ENCODE peak calls at places on chromosome 18, in nine cellular contexts. B, K, I, V, H, M, C, E and A are unnamed samples.

GRCh38 chr18:71831039-71831438 is 713.1 kb downstream of the CBLN2 start:
- DNase-seq in C (peak), K (no peak), H (no peak), M (no peak), V (no peak), E (no peak), B (no peak), I (no peak), A (no peak)

GRCh38 chr18:57269756-57270534 is 82.4 kb upstream of the ST8SIA3 start:
- DNase-seq in E (no peak), B (no peak), H (no peak), C (no peak), I (no peak), V (no peak), K (no peak), M (no peak), A (no peak)

GRCh38 chr18:31658670-31659573 is 25.5 kb downstream of the B4GALT6 start:
- DNase-seq in V (no peak), M (no peak), I (no peak), H (no peak), K (no peak), C (no peak), E (no peak), B (no peak), A (peak)

GRCh38 chr18:53764086-53764485 is 460.4 kb downstream of the MBD2 start:
- DNase-seq in C (no peak), K (no peak), E (no peak), M (no peak), H (no peak), V (no peak), B (no peak), I (no peak), A (no peak)

GRCh38 chr18:56560992-56561391 is 77.4 kb downstream of the TXNL1 start:
- DNase-seq in K (no peak), E (no peak), B (no peak), I (no peak), V (no peak), M (no peak), C (no peak), H (no peak), A (no peak)

GRCh38 chr18:27843783-27844415 is 333.0 kb downstream of the CDH2 start:
- DNase-seq in I (no peak), C (peak), H (no peak), M (no peak), E (no peak), B (no peak), K (peak), V (no peak), A (peak)

GRCh38 chr18:9070212-9070611 is 32.3 kb upstream of the NDUFV2 start:
- DNase-seq in M (no peak), H (no peak), V (no peak), E (no peak), C (no peak), I (no peak), K (no peak), B (no peak), A (no peak)

GRCh38 chr18:23740105-23740830 is 51.0 kb downstream of the LAMA3 start:
- DNase-seq in H (no peak), K (peak), I (no peak), B (no peak), C (peak), M (no peak), V (peak), E (no peak), A (no peak)

GRCh38 chr18:57898506-57899124 is 95.5 kb upstream of the ATP8B1 start:
- DNase-seq in H (no peak), K (peak), I (no peak), V (no peak), B (no peak), C (peak), M (no peak), E (no peak), A (peak)

GRCh38 chr18:59231157-59231556 is 11.2 kb downstream of the GRP start:
- DNase-seq in I (no peak), V (no peak), H (no peak), M (no peak), E (no peak), B (no peak), C (no peak), K (no peak), A (no peak)

GRCh38 chr18:63844254-63844653 is 43.3 kb upstream of the SERPINB2 start:
- DNase-seq in V (no peak), I (peak), K (peak), E (no peak), M (no peak), H (peak), C (peak), B (no peak), A (no peak)

GRCh38 chr18:79211844-79212243 is 142.7 kb downstream of the ATP9B start:
- DNase-seq in K (peak), M (no peak), V (no peak), H (no peak), B (no peak), I (no peak), C (peak), E (no peak), A (no peak)

GRCh38 chr18:48201337-48201705 is 207.9 kb downstream of the ZBTB7C start:
- DNase-seq in E (no peak), K (no peak), I (no peak), M (no peak), V (no peak), B (no peak), H (no peak), C (no peak), A (no peak)

GRCh38 chr18:43501099-43501498 is 223.8 kb upstream of the SYT4 start:
- DNase-seq in I (no peak), M (no peak), V (no peak), K (no peak), H (no peak), E (no peak), B (no peak), C (no peak), A (no peak)

GRCh38 chr18:58870621-58871020 is 5.9 kb downstream of the ZNF532 start:
- DNase-seq in V (no peak), K (no peak), B (no peak), H (no peak), E (no peak), I (no peak), C (no peak), M (no peak), A (no peak)

DNA sequence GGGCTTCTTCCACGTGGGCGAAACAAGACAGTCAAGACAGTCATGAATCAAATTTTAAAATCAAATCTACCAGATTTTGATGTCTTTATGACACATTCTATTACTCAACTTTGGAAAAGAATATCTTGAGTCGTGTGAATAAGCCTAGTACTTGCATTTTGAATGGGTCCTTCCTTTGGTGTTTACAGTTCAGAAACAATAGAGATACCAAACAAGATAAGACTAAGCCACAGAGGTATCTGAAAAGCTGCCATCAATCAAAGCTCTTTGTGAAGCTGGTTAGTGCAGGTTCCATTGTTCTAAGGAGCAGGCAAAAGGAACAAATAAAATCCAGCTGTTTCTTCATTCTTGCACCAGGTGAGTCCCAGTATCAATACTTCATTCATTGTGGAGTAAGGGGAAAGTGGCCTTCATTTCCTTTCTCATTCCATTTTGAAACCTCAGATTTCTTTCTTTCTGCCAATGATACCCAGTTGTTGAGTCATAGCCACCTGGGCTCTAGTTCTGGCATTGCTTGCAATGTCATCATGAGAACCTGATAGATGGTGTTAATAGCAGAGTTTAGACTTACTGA is 151.7 kb upstream of the L3MBTL4 start:
- DNase-seq in C (no peak), B (no peak), H (no peak), K (no peak), V (no peak), M (no peak), E (no peak), I (no peak), A (no peak)
- H3K4me3 ChIP-seq in C (no peak), B (no peak), H (no peak), K (no peak), V (no peak), M (no peak), E (no peak), I (no peak), A (no peak)

DNA sequence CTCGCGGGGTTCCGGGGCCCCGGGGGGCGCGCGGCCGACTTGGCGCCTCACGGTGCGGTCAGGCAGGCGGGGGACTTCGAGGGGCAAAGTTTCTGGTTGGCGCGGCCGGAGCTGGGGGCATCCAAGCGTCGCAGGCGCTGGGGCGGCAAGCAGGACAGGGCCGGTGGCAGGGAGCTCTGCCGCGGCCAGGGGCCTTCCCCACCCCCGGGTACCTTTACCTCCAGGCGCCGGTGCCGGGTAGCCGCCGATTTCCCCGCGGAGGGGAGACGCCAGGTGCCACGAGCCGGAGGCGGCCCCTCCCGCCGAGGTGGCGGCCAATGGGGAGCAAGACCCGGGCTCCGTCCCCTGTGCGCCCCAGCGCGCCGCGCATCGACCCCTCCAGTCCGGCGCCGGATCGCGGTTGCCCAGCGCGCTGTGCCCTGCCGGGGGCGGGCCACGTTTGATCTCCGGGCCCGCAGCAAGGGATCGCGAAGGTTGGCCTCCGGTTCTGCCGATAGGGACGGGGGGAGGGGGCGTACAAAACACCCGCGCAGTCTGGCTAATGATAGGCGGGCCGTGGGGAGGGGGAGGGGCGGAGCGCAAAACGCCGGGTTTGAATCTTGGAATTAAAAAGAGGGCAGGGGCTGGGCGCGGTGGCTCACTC is at the start of gene ST8SIA5:
- DNase-seq in V (no peak), E (no peak), I (peak), K (no peak), H (peak), C (peak), M (no peak), B (no peak), A (no peak)
- H3K4me3 ChIP-seq in V (peak), E (peak), I (peak), K (peak), H (peak), C (peak), M (peak), B (no peak), A (peak)

DNA sequence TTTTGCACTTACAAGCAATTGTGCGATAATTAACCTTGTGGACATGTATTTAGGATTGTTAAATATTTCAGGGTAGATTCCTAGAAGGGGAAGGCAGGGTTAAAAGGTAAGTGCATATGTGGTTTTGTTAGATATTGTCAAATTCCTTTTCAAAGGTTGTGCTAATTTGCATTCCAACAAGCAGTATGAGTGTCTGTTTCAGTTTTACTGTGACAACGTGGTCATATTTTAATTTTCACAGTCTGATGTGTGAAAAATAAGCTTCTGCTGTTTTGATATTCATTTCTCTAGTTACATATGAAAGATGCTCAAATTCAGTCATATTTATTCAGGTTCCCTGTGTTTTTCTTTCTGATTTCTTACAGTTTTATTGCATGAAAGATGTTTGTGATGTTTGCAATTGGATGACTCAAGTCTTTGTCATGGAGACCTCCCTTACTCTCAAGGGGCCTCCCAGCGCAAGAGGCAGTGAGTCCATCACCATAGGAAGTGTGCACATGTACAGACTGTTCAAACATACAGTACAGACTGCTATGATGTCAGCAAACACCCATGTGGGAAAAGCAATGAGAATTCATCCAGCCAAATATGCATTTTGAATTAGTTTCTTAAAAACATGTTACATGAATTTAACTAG is 310.8 kb downstream of the GALR1 start:
- DNase-seq in K (no peak), C (peak), V (no peak), H (no peak), M (no peak), E (no peak), I (no peak), B (peak), A (peak)
- H3K4me3 ChIP-seq in K (no peak), C (no peak), V (no peak), H (no peak), M (no peak), E (no peak), I (no peak), B (no peak), A (no peak)

DNA sequence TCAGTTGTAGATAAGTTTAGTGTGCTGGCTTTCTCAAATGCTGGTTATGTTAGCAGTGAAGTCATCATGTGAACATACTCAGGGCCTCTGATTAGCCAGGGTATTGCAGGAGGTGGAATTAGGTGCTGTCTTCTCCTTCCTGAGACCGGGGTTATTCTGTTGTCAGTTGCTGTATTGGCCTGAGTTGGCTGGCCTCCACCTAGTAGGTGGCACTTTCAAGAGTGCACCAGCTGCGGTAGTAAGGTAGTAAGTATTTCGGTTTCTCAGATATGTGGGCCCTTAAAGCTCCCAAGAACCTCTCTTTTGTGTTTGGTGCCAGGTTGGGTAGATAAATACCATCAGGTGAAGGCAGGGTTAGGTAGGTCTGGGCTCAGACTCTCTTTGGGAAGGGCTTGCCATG is 1430.5 kb upstream of the CELF4 start:
- DNase-seq in C (no peak), E (no peak), I (no peak), V (no peak), M (no peak), H (no peak), K (no peak), B (no peak), A (no peak)
- H3K4me3 ChIP-seq in C (no peak), E (no peak), I (no peak), V (no peak), M (no peak), H (no peak), K (no peak), B (no peak), A (no peak)

DNA sequence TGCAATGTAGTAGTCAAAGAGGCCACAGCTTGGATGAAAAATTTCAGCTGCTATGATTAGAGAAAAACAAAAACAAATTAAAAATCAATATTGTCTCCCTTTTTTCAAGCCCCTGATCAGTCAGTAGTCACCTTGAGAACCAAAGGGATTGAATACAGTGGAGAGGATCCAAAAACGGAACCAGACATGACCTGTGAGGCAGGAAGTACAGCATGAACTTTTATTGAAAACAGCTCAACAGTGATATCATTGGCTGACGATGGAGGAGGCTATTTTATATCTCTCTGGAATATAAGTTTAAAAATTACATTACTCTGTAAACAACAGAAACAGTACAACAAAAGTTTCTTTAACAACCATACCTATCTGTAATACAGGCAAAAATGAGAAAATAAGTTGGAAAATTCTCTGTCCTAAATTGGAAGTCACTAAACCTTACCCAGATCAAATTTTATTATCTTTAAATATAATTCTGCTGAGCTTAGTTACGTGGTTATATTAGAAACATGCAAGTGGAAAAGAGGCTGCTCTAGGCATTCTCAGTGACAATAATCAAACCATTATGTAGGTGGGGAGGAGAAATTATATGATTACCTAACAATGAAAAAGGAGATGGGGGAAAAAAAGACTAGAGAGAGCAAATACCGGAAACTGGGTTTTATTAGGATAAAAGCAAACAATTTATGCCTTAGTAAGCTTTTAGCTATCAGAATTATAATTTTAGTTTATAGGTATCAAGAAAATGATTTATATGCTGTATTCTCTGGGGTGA is 53.0 kb downstream of the PHLPP1 start:
- DNase-seq in K (no peak), M (no peak), H (no peak), B (no peak), C (no peak), I (no peak), V (no peak), E (no peak), A (no peak)
- H3K4me3 ChIP-seq in K (no peak), M (no peak), H (no peak), B (no peak), C (no peak), I (no peak), V (no peak), E (no peak), A (no peak)

DNA sequence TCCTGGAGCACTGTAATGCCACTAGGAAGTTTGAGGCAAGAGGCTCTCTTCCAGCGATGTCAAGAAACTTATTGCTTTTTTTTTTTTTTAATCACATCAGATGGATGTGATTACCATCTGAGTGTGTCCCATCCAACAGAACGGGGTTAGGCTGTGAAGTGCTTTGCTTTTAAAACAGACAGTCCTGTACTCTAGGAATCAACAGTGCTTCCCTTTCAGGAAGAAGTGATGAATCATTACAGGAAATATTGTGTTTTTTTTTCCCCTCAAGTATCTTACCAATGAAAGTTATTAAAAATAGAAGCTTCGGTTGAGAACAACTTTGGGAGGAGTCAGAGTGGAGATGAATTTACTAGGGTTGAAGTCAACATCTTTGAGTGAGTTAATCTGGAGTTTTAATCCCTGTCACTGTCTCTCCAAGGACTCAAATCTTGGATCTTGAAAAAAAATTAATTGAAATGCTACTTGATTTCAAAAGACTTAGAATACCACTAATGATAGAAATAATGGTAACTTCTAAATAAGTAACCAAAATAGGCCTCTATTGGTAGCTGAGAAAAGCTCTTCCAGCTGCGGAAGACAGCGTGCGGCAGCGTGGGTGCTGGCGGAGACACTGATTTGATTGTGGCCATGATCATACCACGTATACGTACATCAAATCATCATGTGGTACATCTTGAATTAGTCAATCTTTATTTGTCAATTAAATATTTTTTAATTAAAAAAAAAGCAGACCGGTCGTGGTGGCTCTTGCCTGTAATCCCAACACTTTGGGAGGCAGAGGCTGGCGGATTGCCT is 45.5 kb downstream of the GATA6 start:
- DNase-seq in E (no peak), M (no peak), C (peak), V (no peak), K (peak), B (no peak), H (no peak), I (no peak), A (peak)
- H3K4me3 ChIP-seq in E (no peak), M (no peak), C (no peak), V (no peak), K (no peak), B (no peak), H (no peak), I (no peak), A (no peak)

GRCh38 chr18:3790702-3791101 is 340.7 kb downstream of the TGIF1 start:
- DNase-seq in H (no peak), E (no peak), K (no peak), V (no peak), I (no peak), M (no peak), C (no peak), B (no peak), A (peak)

GRCh38 chr18:3789525-3789924 is 339.6 kb downstream of the TGIF1 start:
- DNase-seq in M (no peak), C (no peak), E (no peak), H (no peak), I (no peak), B (no peak), V (no peak), K (no peak), A (no peak)

GRCh38 chr18:3793545-3793944 is 343.6 kb downstream of the TGIF1 start:
- DNase-seq in H (no peak), V (no peak), I (no peak), E (no peak), B (no peak), K (no peak), C (peak), M (no peak), A (peak)

GRCh38 chr18:3792711-3793110 is 342.7 kb downstream of the TGIF1 start:
- DNase-seq in I (no peak), K (no peak), C (no peak), M (no peak), V (no peak), H (no peak), B (no peak), E (no peak), A (no peak)

DNA sequence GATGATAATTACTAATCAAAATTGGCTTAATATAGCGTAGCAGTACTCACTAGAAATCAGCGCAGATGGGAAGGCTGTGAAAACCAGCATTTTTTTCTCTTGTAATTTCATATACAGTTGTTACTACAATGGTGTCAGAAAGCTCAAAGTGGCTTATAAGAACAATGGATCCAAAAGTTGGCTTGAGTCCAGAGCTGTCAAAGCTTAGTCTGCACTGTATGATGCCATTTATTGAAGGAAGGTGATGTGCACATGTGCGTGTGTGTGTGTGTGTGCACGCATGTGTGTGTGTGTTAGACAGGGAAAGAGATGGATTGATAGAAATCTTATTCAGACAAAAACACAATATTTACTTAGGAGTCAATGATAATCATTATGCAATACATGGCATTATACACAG is 341.3 kb downstream of the TGIF1 start:
- DNase-seq in M (no peak), E (no peak), C (no peak), K (no peak), B (no peak), H (no peak), V (no peak), I (no peak), A (no peak)
- H3K4me3 ChIP-seq in M (no peak), E (no peak), C (no peak), K (no peak), B (no peak), H (no peak), V (no peak), I (no peak), A (no peak)